ENCODE peak calls at places on chromosomes 6 and 20, in eight cellular contexts. G is astrocyte of the spinal cord; O is osteoblast; V is NCI-H510A treated with DMSO at 0.1 percent for 48 hours; F is mesothelial cell of epicardium; Z is stimulated activated CD4-positive, alpha-beta T cell treated with anti-CD3 and anti-CD28 coated beads, Interleukin-1b, Interleukin-23, amount 100 ng/mL, for 24 hours; A is suprapubic skin; U is stimulated activated CD8-positive, alpha-beta memory T cell treated with anti-CD3 and anti-CD28 coated beads, Interleukin-12 subunit alpha, Interleukin-12 subunit beta, amount 100 ng/mL, for 4 hours. H is an unnamed sample.

GRCh38 chr6:21001736-21002135 is 467.5 kb downstream of the CDKAL1 start:
- DNase-seq in G (peak), O (no peak), V (no peak), F (no peak), Z (no peak), A (no peak), U (no peak), H (no peak)

GRCh38 chr20:46709459-46710148 is at the start of gene SLC2A10:
- DNase-seq in G (peak), O (peak), V (peak), F (peak), Z (no peak), A (peak), U (no peak), H (peak)

GRCh38 chr6:163565140-163565539 is 150.6 kb downstream of the QKI start:
- DNase-seq in G (peak), O (peak), V (peak), F (no peak), Z (no peak), A (no peak), U (no peak), H (no peak)

GRCh38 chr6:162344301-162344700 is 383.3 kb downstream of the PRKN start:
- DNase-seq in G (no peak), O (no peak), V (no peak), F (no peak), Z (no peak), A (no peak), U (no peak), H (no peak)

GRCh38 chr6:20313960-20314530 is 87.6 kb upstream of the E2F3 start:
- DNase-seq in G (no peak), O (no peak), V (no peak), F (no peak), Z (no peak), A (no peak), U (no peak), H (no peak)

GRCh38 chr6:143936347-143936746 is 71.7 kb downstream of the PLAGL1 start:
- DNase-seq in G (no peak), O (no peak), V (no peak), F (no peak), Z (no peak), A (no peak), U (no peak), H (no peak)

GRCh38 chr20:61874421-61875068 is 191.1 kb downstream of the TAF4 start:
- DNase-seq in G (peak), O (no peak), V (no peak), F (no peak), Z (no peak), A (no peak), U (no peak), H (no peak)

GRCh38 chr6:83430606-83431544 is at the start of gene ME1:
- DNase-seq in G (peak), O (peak), V (peak), F (peak), Z (no peak), A (peak), U (peak), H (peak)

GRCh38 chr20:61049684-61050083 is 202.4 kb upstream of the CDH4 start:
- DNase-seq in G (no peak), O (no peak), V (no peak), F (no peak), Z (no peak), A (no peak), U (no peak), H (no peak)

GRCh38 chr20:1935696-1936366 is 40.6 kb downstream of the SIRPA start:
- DNase-seq in G (no peak), O (no peak), V (no peak), F (no peak), Z (no peak), A (peak), U (no peak), H (no peak)

GRCh38 chr6:113558966-113559365 is 298.2 kb upstream of the MARCKS start:
- DNase-seq in G (peak), O (no peak), V (no peak), F (no peak), Z (no peak), A (no peak), U (no peak), H (peak)

GRCh38 chr20:25000268-25000801 is 7.8 kb upstream of the APMAP start:
- DNase-seq in G (peak), O (no peak), V (peak), F (peak), Z (no peak), A (peak), U (no peak), H (peak)

GRCh38 chr6:165861226-165861625 is 198.2 kb upstream of the PDE10A start:
- DNase-seq in G (no peak), O (no peak), V (no peak), F (no peak), Z (no peak), A (no peak), U (no peak), H (no peak)

GRCh38 chr20:62772994-62773858 is 23.0 kb upstream of the MRGBP start:
- DNase-seq in G (peak), O (peak), V (no peak), F (no peak), Z (no peak), A (no peak), U (no peak), H (peak)

GRCh38 chr6:153210083-153210482 is 79.0 kb upstream of the RGS17 start:
- DNase-seq in G (peak), O (peak), V (no peak), F (no peak), Z (no peak), A (no peak), U (no peak), H (peak)

GRCh38 chr20:45044084-45044573 is 56.8 kb downstream of the KCNS1 start:
- DNase-seq in G (peak), O (peak), V (peak), F (no peak), Z (no peak), A (no peak), U (no peak), H (peak)

GRCh38 chr20:40861427-40862008 is 167.1 kb upstream of the TOP1 start:
- DNase-seq in G (no peak), O (no peak), V (no peak), F (no peak), Z (no peak), A (no peak), U (no peak), H (no peak)

GRCh38 chr6:52571099-52571755 is 5.6 kb downstream of the TRAM2 start:
- DNase-seq in G (no peak), O (no peak), V (no peak), F (no peak), Z (no peak), A (no peak), U (no peak), H (peak)

GRCh38 chr6:139008117-139008516 is 20.1 kb upstream of the REPS1 start:
- DNase-seq in G (no peak), O (no peak), V (no peak), F (no peak), Z (no peak), A (no peak), U (no peak), H (no peak)

H was measured in RPMI7951.